ENCODE peak calls at places on chromosomes 6 and 20, in four cellular contexts. F, J, D and C are unnamed samples. For H3F3A, the result is how much of the 10 kb centered on the place peaks cover.

GRCh38 chr20:32648761-32649615 is 24.8 kb downstream of the C20orf203 start:
- DNase-seq in D (no peak), J (no peak), F (no peak), C (peak)

GRCh38 chr6:78530208-78530607 is 337.1 kb upstream of the IRAK1BP1 start:
- DNase-seq in D (peak), J (no peak), F (peak), C (no peak)

GRCh38 chr20:57998981-57999464 is 229.4 kb downstream of the ANKRD60 start:
- DNase-seq in J (no peak), D (peak), F (no peak), C (no peak)

GRCh38 chr20:17796096-17796563 is 96.4 kb downstream of the BANF2 start:
- DNase-seq in D (no peak), J (no peak), F (no peak), C (no peak)

GRCh38 chr20:3606021-3606420 is 57.2 kb downstream of the GFRA4 start:
- DNase-seq in D (no peak), J (no peak), F (no peak), C (no peak)

GRCh38 chr6:90429713-90430112 is 133.1 kb upstream of the BACH2 start:
- DNase-seq in D (peak), F (peak), J (no peak), C (no peak)

GRCh38 chr20:33233129-33233774 is 2.5 kb upstream of the BPIFA1 start:
- DNase-seq in D (peak), J (no peak), F (peak), C (no peak)

GRCh38 chr20:42430525-42431046 is 759.1 kb downstream of the PTPRT start:
- DNase-seq in D (no peak), J (no peak), F (no peak), C (no peak)

GRCh38 chr6:112579601-112580000 is 232.5 kb downstream of the RFPL4B start:
- DNase-seq in F (no peak), J (no peak), D (no peak), C (no peak)

GRCh38 chr20:59018817-59019216 is 412 bp upstream of the TUBB1 start:
- DNase-seq in F (no peak), D (no peak), J (no peak), C (no peak)

GRCh38 chr20:5313916-5314315 is 2.8 kb downstream of the PROKR2 start:
- DNase-seq in J (no peak), F (no peak), D (no peak), C (no peak)

GRCh38 chr20:5312518-5312917 is 4.2 kb downstream of the PROKR2 start:
- DNase-seq in J (no peak), F (no peak), D (no peak), C (no peak)

GRCh38 chr20:5309971-5310370 is 6.8 kb downstream of the PROKR2 start:
- DNase-seq in F (no peak), J (no peak), D (no peak), C (no peak)

GRCh38 chr20:5316188-5317158 is at the start of gene PROKR2:
- DNase-seq in F (peak), J (no peak), D (peak), C (no peak)

GRCh38 chr20:5315807-5316187 is 957 bp downstream of the PROKR2 start:
- DNase-seq in J (no peak), F (peak), D (peak), C (no peak)
- TF ChIP-seq EZH2 in J (no peak), F (peak), D (no peak), C (no peak)

DNA sequence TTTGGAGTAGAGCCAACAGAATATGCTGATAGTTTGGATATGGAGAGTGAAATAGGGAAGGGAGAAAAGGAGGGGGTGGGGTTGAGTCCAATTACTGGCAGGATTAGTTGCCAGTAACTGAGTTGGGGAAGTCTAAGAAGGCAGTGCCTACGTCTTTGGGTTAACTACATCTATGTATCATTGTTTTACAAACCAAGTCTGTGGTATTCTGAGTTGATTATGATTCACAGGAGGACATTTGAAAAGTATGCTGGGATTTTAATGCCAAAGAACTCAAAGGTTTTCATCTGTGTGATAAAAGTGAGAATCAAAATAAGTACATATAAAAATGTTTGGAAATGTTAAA is 14.7 kb downstream of the DSE start:
- DNase-seq in D (no peak), F (no peak), J (no peak), C (no peak)
- H3F3A ChIP-seq in D (under half), F (under half), J (under half), C (under half)

GRCh38 chr20:21397341-21398108 is at the start of gene NKX2-4:
- DNase-seq in F (peak), J (no peak), D (peak), C (no peak)
- TF ChIP-seq EZH2 in F (peak), J (no peak), D (peak), C (no peak)

GRCh38 chr6:4055420-4056041 is 23.4 kb downstream of the FAM217A start:
- DNase-seq in D (no peak), F (no peak), J (peak), C (peak)
- H3F3A ChIP-seq in D (under half), F (under half), J (under half), C (under half)

DNA sequence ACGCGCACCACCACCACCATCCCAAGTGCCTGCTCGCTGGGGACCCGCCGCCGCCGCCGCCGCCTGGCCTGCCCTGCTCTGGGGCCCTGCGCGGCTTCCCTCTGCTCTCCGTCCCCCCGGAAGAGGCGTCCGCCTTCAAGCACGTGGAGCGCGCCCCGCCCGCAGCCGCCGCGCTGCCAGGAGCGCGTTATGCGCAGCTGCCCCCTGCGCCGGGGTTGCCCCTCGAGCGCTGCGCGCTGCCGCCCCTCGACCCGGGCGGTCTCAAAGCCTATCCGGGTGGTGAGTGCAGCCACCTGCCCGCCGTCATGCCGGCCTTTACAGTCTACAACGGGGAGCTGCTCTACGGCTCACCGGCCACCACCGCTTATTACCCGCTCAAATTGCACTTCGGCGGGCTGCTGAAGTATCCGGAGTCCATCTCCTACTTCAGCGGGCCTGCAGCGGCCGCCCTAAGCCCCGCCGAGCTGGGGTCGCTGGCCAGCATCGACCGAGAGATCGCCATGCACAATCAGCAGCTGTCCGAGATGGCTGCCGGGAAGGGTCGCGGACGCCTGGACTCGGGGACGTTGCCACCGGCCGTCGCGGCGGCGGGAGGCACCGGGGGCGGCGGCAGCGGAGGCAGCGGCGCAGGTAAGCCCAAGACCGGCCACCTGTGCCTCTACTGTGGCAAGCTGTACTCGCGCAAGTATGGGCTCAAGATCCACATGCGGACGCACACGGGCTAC is 7.2 kb downstream of the PRDM13 start:
- DNase-seq in F (peak), J (peak), D (peak), C (no peak)
- TF ChIP-seq EZH2 in F (peak), J (no peak), D (peak), C (no peak)

DNA sequence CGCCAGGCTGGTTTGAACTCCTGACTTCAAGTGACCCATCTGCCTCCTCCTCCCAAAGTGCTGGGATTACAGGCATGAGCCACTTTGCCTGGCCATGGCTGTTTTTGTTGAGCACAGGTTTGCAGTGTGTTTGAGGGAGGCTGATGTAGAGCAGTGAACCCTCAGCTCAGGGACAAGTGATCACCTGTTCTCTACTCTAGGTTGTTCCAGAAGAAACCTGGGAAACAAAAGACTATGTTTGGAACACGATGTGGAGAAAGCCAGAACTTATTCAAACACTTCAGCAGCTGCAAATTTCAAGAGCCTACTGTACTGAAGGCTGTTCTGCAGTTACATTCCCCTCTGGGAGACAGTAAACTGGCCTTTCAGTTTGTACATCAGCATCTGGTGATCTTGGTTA is 4.7 kb downstream of the TULP1 start:
- DNase-seq in D (no peak), J (no peak), F (no peak), C (no peak)
- H3F3A ChIP-seq in D (under half), J (under half), F (under half), C (under half)

GRCh38 chr20:46344488-46345162 is 36.3 kb upstream of the CDH22 start:
- DNase-seq in D (no peak), F (no peak), J (no peak), C (no peak)

GRCh38 chr20:46342451-46343357 is 34.4 kb upstream of the CDH22 start:
- DNase-seq in F (no peak), D (no peak), J (no peak), C (no peak)

GRCh38 chr20:46341374-46342044 is 33.2 kb upstream of the CDH22 start:
- DNase-seq in D (no peak), F (peak), J (no peak), C (no peak)

GRCh38 chr20:46343358-46344357 is 35.4 kb upstream of the CDH22 start:
- DNase-seq in J (no peak), F (no peak), D (no peak), C (no peak)

GRCh38 chr20:46342045-46342378 is 33.7 kb upstream of the CDH22 start:
- DNase-seq in F (no peak), J (no peak), D (no peak), C (no peak)
- TF ChIP-seq EZH2 in F (no peak), J (no peak), D (no peak), C (no peak)